ENCODE peak calls at places on chromosomes 2 and 18, in ten cellular contexts. I, R, M, B, P, L, W, Y, E and G are unnamed samples.

GRCh38 chr18:3177902-3178687 is 41.7 kb downstream of the MYOM1 start:
- DNase-seq in I (peak; percentile 97), R (no peak), M (peak; percentile 33), B (no peak), P (peak; percentile 12), L (peak; percentile 30), W (no peak), Y (no peak), E (peak; percentile 4), G (no peak)

GRCh38 chr2:150320623-150321022 is 166.8 kb downstream of the RND3 start:
- DNase-seq in I (no peak), R (no peak), M (no peak), B (no peak), P (no peak), L (no peak), W (no peak), Y (no peak), E (no peak), G (no peak)

GRCh38 chr2:196750977-196751631 is 48.4 kb downstream of the GTF3C3 start:
- DNase-seq in I (peak; percentile 76), R (no peak), M (peak; percentile 81), B (peak; percentile 49), P (peak; percentile 23), L (peak; percentile 41), W (peak; percentile 26), Y (peak; percentile 20), E (peak; percentile 78), G (peak; percentile 84)

GRCh38 chr18:32930695-32931301 is 158.0 kb upstream of the KLHL14 start:
- DNase-seq in I (peak; percentile 54), R (peak; percentile 18), M (peak; percentile 68), B (no peak), P (no peak), L (peak; percentile 12), W (peak; percentile 18), Y (no peak), E (peak; percentile 36), G (peak; percentile 68)

GRCh38 chr2:203830294-203831055 is 37.1 kb upstream of the CTLA4 start:
- DNase-seq in I (no peak), R (no peak), M (no peak), B (no peak), P (no peak), L (no peak), W (no peak), Y (no peak), E (no peak), G (no peak)

GRCh38 chr2:20434588-20435294 is 12.1 kb upstream of the RHOB start:
- DNase-seq in I (no peak), R (no peak), M (no peak), B (no peak), P (no peak), L (no peak), W (no peak), Y (no peak), E (no peak), G (no peak)

GRCh38 chr18:58218111-58218510 is 174.1 kb downstream of the NEDD4L start:
- DNase-seq in I (no peak), R (no peak), M (peak; percentile 41), B (no peak), P (no peak), L (no peak), W (no peak), Y (no peak), E (peak; percentile 60), G (peak; percentile 79)

GRCh38 chr2:128475427-128476211 is 157.0 kb upstream of the HS6ST1 start:
- DNase-seq in I (no peak), R (no peak), M (no peak), B (no peak), P (no peak), L (no peak), W (no peak), Y (no peak), E (no peak), G (no peak)

GRCh38 chr2:239106314-239106908 is 258.5 kb downstream of the TWIST2 start:
- DNase-seq in I (peak; percentile 41), R (peak; percentile 45), M (peak; percentile 71), B (no peak), P (no peak), L (peak; percentile 52), W (peak; percentile 59), Y (peak; percentile 90), E (peak; percentile 45), G (peak; percentile 77)

GRCh38 chr2:231687133-231687852 is 21.0 kb upstream of the PTMA start:
- DNase-seq in I (peak; percentile 71), R (peak; percentile 47), M (peak; percentile 64), B (peak; percentile 51), P (peak; percentile 36), L (no peak), W (peak; percentile 30), Y (no peak), E (peak; percentile 51), G (peak; percentile 60)

GRCh38 chr2:233079473-233079877 is 19.3 kb downstream of the INPP5D start:
- DNase-seq in I (peak; percentile 94), R (no peak), M (no peak), B (no peak), P (no peak), L (no peak), W (no peak), Y (no peak), E (no peak), G (no peak)